ENCODE peak calls at places on chromosomes 13 and 19, in six cellular contexts. X is activated CD8-positive, alpha-beta T cell treated with anti-CD3 and anti-CD28 coated beads, Interleukin-2, amount 10 ng/mL, durations not matched to agents 7 days and 5 days; V is cardiac fibroblast; M is nucleus accumbens; Y is gastrocnemius medialis; Z is amniotic epithelial cell. A is an unnamed sample.

GRCh38 chr19:49113762-49114629 is at the start of gene LIN7B:
- DNase-seq in X (peak; percentile 76), V (peak; percentile 51), M (peak; percentile 44), Y (no peak), Z (peak; percentile 45), A (no peak)

GRCh38 chr13:39835253-39835652 is 179.8 kb downstream of the COG6 start:
- DNase-seq in X (no peak), V (no peak), M (no peak), Y (no peak), Z (no peak), A (no peak)

GRCh38 chr19:44723299-44723951 is 24.5 kb downstream of the CEACAM16 start:
- DNase-seq in X (no peak), V (no peak), M (no peak), Y (no peak), Z (no peak), A (no peak)

GRCh38 chr13:113881614-113882265 is 17.9 kb upstream of the GAS6 start:
- DNase-seq in X (peak; percentile 19), V (no peak), M (no peak), Y (no peak), Z (peak; percentile 45), A (no peak)

GRCh38 chr13:22091971-22092300 is 421.1 kb downstream of the FGF9 start:
- DNase-seq in X (no peak), V (no peak), M (no peak), Y (no peak), Z (no peak), A (no peak)

GRCh38 chr19:41521860-41522555 is 54.0 kb upstream of the CEACAM21 start:
- DNase-seq in X (peak; percentile 64), V (no peak), M (no peak), Y (no peak), Z (no peak), A (no peak)

GRCh38 chr13:111179908-111180756 is 65.0 kb downstream of the ARHGEF7 start:
- DNase-seq in X (peak; percentile 44), V (no peak), M (no peak), Y (no peak), Z (no peak), A (no peak)

GRCh38 chr13:99331881-99332293 is 24.7 kb upstream of the GPR183 start:
- DNase-seq in X (no peak), V (no peak), M (no peak), Y (no peak), Z (no peak), A (no peak)

GRCh38 chr19:2811221-2811722 is 8.4 kb upstream of the ZNF554 start:
- DNase-seq in X (no peak), V (no peak), M (no peak), Y (no peak), Z (no peak), A (no peak)